ENCODE peak calls at places on chromosomes 12 and 14, in four cellular contexts. W is HepG2, X is GM12878, R is H1. E is an unnamed sample.

GRCh38 chr12:27521066-27521465 is 2.9 kb upstream of the PPFIBP1 start:
- DNase-seq in W (no peak), X (no peak), R (no peak), E (peak; percentile 66)

GRCh38 chr12:39064712-39065111 is 159.3 kb upstream of the CPNE8 start:
- DNase-seq in R (no peak), X (no peak), W (no peak), E (no peak)

GRCh38 chr12:14402697-14403096 is 37.2 kb downstream of the ATF7IP start:
- DNase-seq in W (no peak), R (no peak), X (no peak), E (no peak)

GRCh38 chr14:35050652-35051051 is 4.6 kb downstream of the FAM177A1 start:
- DNase-seq in W (peak; percentile 87), R (no peak), X (no peak), E (no peak)

GRCh38 chr12:65937181-65937641 is 112.9 kb downstream of the HMGA2 start:
- DNase-seq in W (peak; percentile 97), X (no peak), R (no peak), E (no peak)

GRCh38 chr12:91654087-91654486 is 471.5 kb upstream of the DCN start:
- DNase-seq in X (no peak), R (no peak), W (no peak), E (no peak)

GRCh38 chr12:91178139-91178561 is 4.5 kb downstream of the DCN start:
- DNase-seq in X (no peak), W (peak; percentile 6), R (no peak), E (no peak)

GRCh38 chr12:20210795-20211194 is 157.5 kb upstream of the PDE3A start:
- DNase-seq in R (no peak), W (no peak), X (no peak), E (no peak)

GRCh38 chr14:64641760-64642159 is 62.5 kb upstream of the PLEKHG3 start:
- DNase-seq in W (no peak), X (no peak), R (no peak), E (no peak)

GRCh38 chr12:121807656-121808347 is 4.0 kb downstream of the SETD1B start:
- DNase-seq in W (no peak), R (no peak), X (no peak), E (no peak)

GRCh38 chr14:26963696-26964095 is 365.9 kb upstream of the NOVA1 start:
- DNase-seq in R (no peak), W (no peak), X (no peak), E (no peak)

GRCh38 chr12:126897102-126897501 is 1369.9 kb upstream of the TMEM132C start:
- DNase-seq in X (no peak), R (no peak), W (no peak), E (no peak)

GRCh38 chr12:116159175-116159574 is 118.3 kb downstream of the MED13L start:
- DNase-seq in W (peak; percentile 45), X (no peak), R (no peak), E (no peak)
- TF ChIP-seq SUZ12 in W (no peak), X (no peak), R (no peak), E (no peak)

DNA sequence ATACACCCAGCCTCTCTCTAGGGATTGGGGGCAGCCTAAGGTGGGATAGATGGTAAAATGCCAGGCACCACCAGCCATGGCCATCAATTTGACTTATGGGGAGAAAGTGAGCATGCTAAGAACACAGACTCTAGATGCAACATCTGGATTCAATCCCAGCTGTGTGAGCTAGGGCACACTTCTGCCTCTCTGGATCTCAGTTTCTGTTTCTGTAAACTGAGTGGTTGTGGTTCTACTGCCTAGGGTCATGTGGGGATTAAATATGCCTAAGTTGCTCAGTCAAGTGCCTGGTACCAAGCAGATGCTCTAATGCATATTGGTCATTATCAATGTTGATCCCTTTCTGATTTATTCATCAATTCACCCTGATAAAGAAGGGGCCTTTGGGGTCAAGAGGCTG is 12.6 kb upstream of the OAS1 start:
- DNase-seq in R (no peak), X (no peak), W (no peak), E (no peak)
- H3K27me3 ChIP-seq in R (no peaks in the 10 kb centered on the region), X (no peaks in the 10 kb centered on the region), W (peaks cover 4% of the 10 kb centered on the region), E (no peaks in the 10 kb centered on the region)

DNA sequence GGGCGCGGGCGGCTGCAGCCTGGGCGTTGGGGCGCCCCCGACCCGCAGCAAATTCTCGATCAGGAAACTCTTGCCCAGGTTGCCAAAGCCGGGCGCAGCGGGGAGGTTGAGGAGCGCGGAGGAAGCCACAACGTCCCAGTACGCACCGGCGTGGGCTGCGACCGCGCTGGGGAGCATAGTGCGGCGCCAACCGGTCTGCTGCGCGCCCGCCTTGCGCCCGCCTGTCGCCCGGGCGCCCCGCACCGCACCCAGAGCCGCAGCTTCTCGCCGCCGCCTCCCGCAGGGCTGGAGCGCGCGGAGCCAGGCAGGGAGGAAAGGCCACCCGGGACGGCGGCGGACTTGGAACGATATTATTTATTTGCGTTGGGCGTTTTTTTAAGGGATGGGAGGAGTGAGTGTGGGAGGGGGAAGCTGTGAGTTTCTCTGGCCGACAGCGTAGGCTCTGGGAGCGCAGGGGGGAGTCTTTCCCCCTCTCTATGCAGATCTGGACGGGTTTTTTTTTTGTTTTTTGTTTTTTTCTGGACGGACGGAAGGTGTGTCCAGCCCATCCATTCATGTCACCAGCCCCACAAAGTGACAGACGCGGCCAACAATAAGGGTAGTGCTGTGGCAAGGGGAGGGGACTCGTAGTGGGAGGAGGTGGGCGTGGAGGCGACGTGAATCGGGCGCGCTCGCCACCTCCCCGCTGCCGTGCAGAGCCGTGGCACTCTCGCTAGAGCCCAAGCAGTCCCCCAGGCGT is at the start of gene DBX2:
- DNase-seq in X (no peak), R (peak; percentile 54), W (no peak), E (no peak)
- TF ChIP-seq ZNF274 in X (no peak), R (no peak), W (no peak), E (no peak)

GRCh38 chr12:110704750-110705149 is 15.8 kb upstream of the HVCN1 start:
- DNase-seq in R (no peak), X (no peak), W (peak; percentile 68), E (no peak)
- TF ChIP-seq SUZ12 in R (no peak), X (no peak), W (no peak), E (no peak)

GRCh38 chr12:1845427-1845826 is 25.1 kb downstream of the LRTM2 start:
- DNase-seq in X (no peak), W (no peak), R (no peak), E (no peak)
- H3K27me3 ChIP-seq in X (peaks cover 7% of the 10 kb centered on the region), W (peaks cover 9% of the 10 kb centered on the region), R (no peaks in the 10 kb centered on the region), E (no peaks in the 10 kb centered on the region)

GRCh38 chr14:74035556-74035955 is 16.4 kb downstream of the BBOF1 start:
- DNase-seq in W (no peak), X (no peak), R (no peak), E (no peak)

GRCh38 chr14:74034572-74034971 is 15.4 kb downstream of the BBOF1 start:
- DNase-seq in R (no peak), X (no peak), W (no peak), E (no peak)

GRCh38 chr14:74042296-74042695 is 23.1 kb downstream of the BBOF1 start:
- DNase-seq in X (no peak), W (no peak), R (no peak), E (no peak)

GRCh38 chr14:74038015-74038859 is 19.1 kb downstream of the BBOF1 start:
- DNase-seq in X (no peak), W (peak; percentile 67), R (no peak), E (peak; percentile 8)
- TF ChIP-seq ZNF274 in X (no peak), W (no peak), R (no peak), E (no peak)

GRCh38 chr14:61517861-61518802 is 177.2 kb upstream of the HIF1A start:
- DNase-seq in X (peak; percentile 48), W (peak; percentile 68), R (no peak), E (no peak)
- TF ChIP-seq SUZ12 in X (no peak), W (no peak), R (no peak), E (no peak)

DNA sequence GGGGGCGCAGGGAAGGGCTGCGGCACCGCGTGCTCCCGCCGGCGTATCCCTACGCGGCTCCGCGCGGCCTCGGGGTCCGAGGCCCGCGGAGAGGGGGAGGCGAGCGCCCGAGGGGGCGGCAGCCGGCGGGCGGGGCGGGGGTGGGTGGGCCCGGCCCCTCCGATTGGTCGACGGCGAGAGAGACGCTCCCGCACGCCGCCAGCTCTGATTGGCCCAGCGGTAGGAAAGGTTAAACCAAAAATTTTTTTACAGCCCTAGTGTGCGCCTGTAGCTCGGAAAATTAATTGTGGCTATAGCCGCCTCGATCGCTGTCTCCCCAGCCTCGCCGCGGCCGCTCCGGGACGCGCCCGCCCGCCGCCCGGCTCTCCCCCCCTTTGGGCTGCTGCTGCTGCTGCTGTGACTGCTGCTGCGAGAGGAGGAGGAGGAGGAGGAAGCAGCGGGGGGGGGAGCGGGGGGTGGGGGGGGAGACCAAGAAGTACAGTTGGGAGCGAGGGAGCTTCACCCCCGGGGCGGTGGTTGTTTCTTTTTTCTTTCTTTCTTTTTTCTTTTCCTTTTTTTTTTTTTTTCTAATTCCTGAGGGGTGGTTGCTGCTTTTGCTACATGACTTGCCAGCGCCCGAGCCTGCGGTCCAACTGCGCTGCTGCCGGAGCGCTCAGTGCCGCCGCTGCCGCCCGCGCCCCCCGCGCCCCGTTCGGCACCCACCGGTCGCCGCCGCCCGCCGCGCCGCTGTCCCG is at the start of gene FOXG1:
- DNase-seq in X (no peak), R (peak; percentile 72), W (no peak), E (no peak)
- H3K27me3 ChIP-seq in X (no peaks in the 10 kb centered on the region), R (peaks cover 52% of the 10 kb centered on the region), W (no peaks in the 10 kb centered on the region), E (peaks cover 88% of the 10 kb centered on the region)